ENCODE peak calls at places on chromosomes 1 and 21, in five cellular contexts. T is transverse colon, F is HepG2, V is suprapubic skin, Q is tibial nerve. R is an unnamed sample.

GRCh38 chr1:48681476-48682305 is 95.0 kb downstream of the BEND5 start:
- DNase-seq in Q (no peak), V (no peak), F (no peak), T (no peak), R (no peak)

GRCh38 chr1:85245456-85245855 is 14.0 kb downstream of the C1orf52 start:
- DNase-seq in Q (no peak), T (no peak), V (no peak), F (no peak), R (no peak)

GRCh38 chr1:201436461-201436860 is 14.9 kb upstream of the TNNI1 start:
- DNase-seq in T (no peak), F (peak; percentile 36), Q (no peak), V (no peak), R (no peak)

GRCh38 chr1:158019177-158019868 is 25.9 kb downstream of the KIRREL1 start:
- DNase-seq in F (peak; percentile 42), Q (peak; percentile 62), V (no peak), T (peak; percentile 38), R (no peak)

GRCh38 chr1:21189906-21190500 is 13.3 kb upstream of the EIF4G3 start:
- DNase-seq in Q (no peak), V (no peak), T (no peak), F (no peak), R (no peak)

GRCh38 chr1:180534199-180534598 is 24.6 kb upstream of the OVAAL start:
- DNase-seq in T (no peak), V (no peak), F (no peak), Q (no peak), R (no peak)

GRCh38 chr1:27011058-27011764 is 1.4 kb downstream of the TENT5B start:
- DNase-seq in F (no peak), V (no peak), Q (no peak), T (peak; percentile 57), R (no peak)

GRCh38 chr21:36773111-36773510 is 74.2 kb downstream of the SIM2 start:
- DNase-seq in Q (no peak), T (peak; percentile 82), V (no peak), F (peak; percentile 55), R (no peak)

GRCh38 chr1:212549503-212550017 is 59.0 kb upstream of the ATF3 start:
- DNase-seq in T (no peak), F (no peak), Q (no peak), V (no peak), R (no peak)

GRCh38 chr1:55195523-55196233 is 19.5 kb downstream of the USP24 start:
- DNase-seq in Q (no peak), F (no peak), T (no peak), V (no peak), R (no peak)

GRCh38 chr1:117565745-117566455 is 39.9 kb upstream of the TENT5C start:
- DNase-seq in T (no peak), Q (no peak), F (no peak), V (no peak), R (no peak)

GRCh38 chr1:203322480-203323179 is 17.3 kb downstream of the BTG2 start:
- DNase-seq in V (no peak), Q (no peak), T (peak; percentile 31), F (no peak), R (no peak)

GRCh38 chr1:156118175-156118868 is 3.8 kb downstream of the LMNA start:
- DNase-seq in F (peak; percentile 84), T (peak; percentile 88), V (no peak), Q (no peak), R (no peak)

GRCh38 chr1:114346480-114347029 is 164.4 kb downstream of the TRIM33 start:
- DNase-seq in Q (peak; percentile 97), T (peak; percentile 97), V (peak; percentile 96), F (peak; percentile 80), R (peak; percentile 70)
- TF ChIP-seq EP300 in Q (no peak), T (no peak), V (no peak), F (peak; percentile 63), R (no peak)

GRCh38 chr1:230074270-230074669 is 7.2 kb downstream of the GALNT2 start:
- DNase-seq in Q (no peak), T (no peak), V (no peak), F (no peak), R (no peak)

GRCh38 chr1:230072866-230073265 is 5.8 kb downstream of the GALNT2 start:
- DNase-seq in V (no peak), F (no peak), Q (no peak), T (no peak), R (no peak)

GRCh38 chr1:230072296-230072695 is 5.3 kb downstream of the GALNT2 start:
- DNase-seq in F (no peak), T (no peak), V (no peak), Q (no peak), R (no peak)

GRCh38 chr1:230074762-230075161 is 7.7 kb downstream of the GALNT2 start:
- DNase-seq in T (no peak), Q (no peak), V (no peak), F (no peak), R (no peak)

GRCh38 chr1:230073371-230074035 is 6.5 kb downstream of the GALNT2 start:
- DNase-seq in Q (no peak), F (no peak), V (no peak), T (no peak), R (no peak)
- TF ChIP-seq EP300 in Q (no peak), F (no peak), V (no peak), T (no peak), R (no peak)

DNA sequence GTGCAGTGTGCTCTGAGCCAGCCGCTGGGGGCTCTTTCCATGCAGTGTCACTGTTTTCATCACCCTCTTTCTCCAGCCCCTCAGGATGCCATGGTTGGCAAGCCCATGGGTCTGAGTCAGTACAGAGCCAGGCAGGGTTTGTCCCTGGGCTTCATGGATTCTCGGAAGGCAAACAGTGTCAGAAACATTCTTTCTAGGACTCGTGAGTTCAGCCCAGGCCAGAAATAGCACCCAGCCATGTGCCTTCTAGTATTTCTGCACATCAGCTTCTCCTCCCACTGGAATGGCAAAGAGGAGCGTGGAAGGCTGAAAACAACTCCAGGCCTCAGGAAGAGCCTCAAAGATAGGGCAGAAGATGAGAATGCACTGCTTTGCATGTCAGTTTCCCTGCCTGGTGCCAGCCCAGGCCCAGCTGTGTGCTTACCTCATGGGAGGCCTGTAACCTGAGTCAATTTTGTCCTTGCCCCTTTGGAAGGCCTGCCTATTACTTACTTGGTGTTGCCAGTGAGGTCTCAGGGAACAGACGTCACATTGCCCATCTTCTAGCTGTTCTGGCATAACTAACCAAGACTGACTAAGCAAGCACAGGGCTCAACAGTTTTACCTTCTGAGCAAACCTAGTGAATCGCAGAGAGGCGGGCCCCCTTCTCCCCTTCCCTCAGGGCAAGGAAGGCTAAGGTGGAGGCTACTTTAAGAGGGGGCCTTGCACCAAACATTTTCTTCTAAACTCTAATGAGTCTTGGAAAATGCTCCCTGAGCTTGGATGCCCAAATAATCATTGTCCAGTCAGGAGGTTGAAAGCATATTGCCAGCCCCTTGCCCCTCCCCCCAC is 42.5 kb downstream of the GLUL start:
- DNase-seq in F (no peak), Q (no peak), V (no peak), T (no peak), R (no peak)
- TF ChIP-seq EP300 in F (no peak), Q (no peak), V (peak; percentile 62), T (peak; percentile 63), R (no peak)

DNA sequence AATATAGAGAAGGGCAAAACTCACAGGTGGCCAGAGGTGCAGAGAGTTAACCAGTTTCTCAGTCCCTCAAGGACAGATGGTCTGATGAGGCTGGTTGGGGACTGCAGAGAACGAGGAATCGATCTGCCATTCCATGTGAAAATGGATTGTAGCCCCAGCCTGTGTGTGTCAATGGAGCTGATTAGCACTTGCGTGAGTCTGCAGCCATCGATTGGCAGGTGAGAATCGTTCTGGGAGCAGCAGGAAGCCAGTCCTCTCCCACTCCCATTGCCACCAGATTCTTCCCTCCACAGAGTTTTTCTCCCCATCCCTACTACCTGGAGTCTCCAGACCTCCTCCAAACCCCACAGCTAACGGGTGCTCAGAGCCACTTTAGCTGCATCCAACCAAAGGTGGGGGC is 18.3 kb upstream of the PSMB2 start:
- DNase-seq in Q (no peak), T (no peak), V (no peak), F (no peak), R (no peak)
- TF ChIP-seq EP300 in Q (no peak), T (no peak), V (no peak), F (no peak), R (no peak)